ENCODE peak calls at places on chromosomes 2 and 18, in four cellular contexts. One of them, this sample, is unnamed.

GRCh38 chr2:43593241-43593640 is 2.6 kb downstream of the THADA start:
- DNase-seq in astrocyte of the cerebellum: no peak
- DNase-seq in right atrium auricular region: no peak
- DNase-seq in right lobe of liver: no peak
- DNase-seq in this sample: no peak

GRCh38 chr2:188475945-188476344 is 184.3 kb downstream of the GULP1 start:
- DNase-seq in astrocyte of the cerebellum: peak; percentile 49
- DNase-seq in right lobe of liver: no peak
- DNase-seq in right atrium auricular region: no peak
- DNase-seq in this sample: no peak

GRCh38 chr2:180359522-180360282 is 352.6 kb upstream of the CWC22 start:
- DNase-seq in right atrium auricular region: no peak
- DNase-seq in astrocyte of the cerebellum: no peak
- DNase-seq in right lobe of liver: no peak
- DNase-seq in this sample: no peak

GRCh38 chr2:235300368-235301201 is 193.3 kb upstream of the AGAP1 start:
- DNase-seq in right lobe of liver: no peak
- DNase-seq in astrocyte of the cerebellum: peak; percentile 90
- DNase-seq in right atrium auricular region: no peak
- DNase-seq in this sample: no peak

GRCh38 chr2:221753401-221753800 is 181.3 kb upstream of the EPHA4 start:
- DNase-seq in right atrium auricular region: no peak
- DNase-seq in astrocyte of the cerebellum: no peak
- DNase-seq in right lobe of liver: no peak
- DNase-seq in this sample: no peak

GRCh38 chr2:238517209-238517608 is 90.5 kb downstream of the ASB1 start:
- DNase-seq in right lobe of liver: no peak
- DNase-seq in right atrium auricular region: no peak
- DNase-seq in astrocyte of the cerebellum: no peak
- DNase-seq in this sample: no peak

GRCh38 chr18:58337688-58338087 is 291.2 kb downstream of the ALPK2 start:
- DNase-seq in astrocyte of the cerebellum: no peak
- DNase-seq in right atrium auricular region: no peak
- DNase-seq in right lobe of liver: no peak
- DNase-seq in this sample: no peak

GRCh38 chr2:178268435-178268834 is 74.1 kb downstream of the OSBPL6 start:
- DNase-seq in right lobe of liver: no peak
- DNase-seq in astrocyte of the cerebellum: no peak
- DNase-seq in right atrium auricular region: no peak
- DNase-seq in this sample: no peak

GRCh38 chr18:49813071-49813320 is 337 bp downstream of the ACAA2 start:
- DNase-seq in right atrium auricular region: peak; percentile 64
- DNase-seq in astrocyte of the cerebellum: no peak
- DNase-seq in right lobe of liver: peak; percentile 52
- DNase-seq in this sample: no peak

GRCh38 chr2:72276356-72276755 is 128.7 kb upstream of the CYP26B1 start:
- DNase-seq in right lobe of liver: no peak
- DNase-seq in astrocyte of the cerebellum: no peak
- DNase-seq in right atrium auricular region: no peak
- DNase-seq in this sample: no peak

GRCh38 chr18:10205136-10205535 is 249.3 kb upstream of the APCDD1 start:
- DNase-seq in right atrium auricular region: no peak
- DNase-seq in right lobe of liver: no peak
- DNase-seq in astrocyte of the cerebellum: no peak
- DNase-seq in this sample: no peak

GRCh38 chr2:100390001-100390940 is 27.2 kb downstream of the CHST10 start:
- DNase-seq in astrocyte of the cerebellum: no peak
- DNase-seq in right lobe of liver: no peak
- DNase-seq in right atrium auricular region: peak; percentile 46
- DNase-seq in this sample: peak; percentile 58

GRCh38 chr2:226799976-226800940 is 638 bp upstream of the IRS1 start:
- DNase-seq in astrocyte of the cerebellum: no peak
- DNase-seq in right lobe of liver: peak; percentile 34
- DNase-seq in right atrium auricular region: peak; percentile 64
- DNase-seq in this sample: no peak

GRCh38 chr2:108805782-108806181 is 19.2 kb downstream of the CCDC138 start:
- DNase-seq in right atrium auricular region: no peak
- DNase-seq in right lobe of liver: no peak
- DNase-seq in astrocyte of the cerebellum: no peak
- DNase-seq in this sample: no peak
- H3K4me3 ChIP-seq in right atrium auricular region: no peak overlapping the region
- H3K4me3 ChIP-seq in right lobe of liver: peak overlapping the region; percentile 18
- H3K4me3 ChIP-seq in astrocyte of the cerebellum: no peak overlapping the region
- H3K4me3 ChIP-seq in this sample: no peak overlapping the region

GRCh38 chr18:3062798-3063563 is 50.0 kb upstream of the LPIN2 start:
- DNase-seq in right atrium auricular region: peak; percentile 67
- DNase-seq in right lobe of liver: peak; percentile 79
- DNase-seq in astrocyte of the cerebellum: no peak
- DNase-seq in this sample: no peak

GRCh38 chr18:3059272-3059671 is 46.3 kb upstream of the LPIN2 start:
- DNase-seq in right atrium auricular region: no peak
- DNase-seq in astrocyte of the cerebellum: no peak
- DNase-seq in right lobe of liver: no peak
- DNase-seq in this sample: no peak

GRCh38 chr18:3060667-3061580 is 48.0 kb upstream of the LPIN2 start:
- DNase-seq in right lobe of liver: no peak
- DNase-seq in right atrium auricular region: no peak
- DNase-seq in astrocyte of the cerebellum: no peak
- DNase-seq in this sample: no peak

GRCh38 chr18:3058328-3059191 is 45.6 kb upstream of the LPIN2 start:
- DNase-seq in astrocyte of the cerebellum: no peak
- DNase-seq in right lobe of liver: no peak
- DNase-seq in right atrium auricular region: peak; percentile 36
- DNase-seq in this sample: no peak

GRCh38 chr18:3061581-3062416 is 48.9 kb upstream of the LPIN2 start:
- DNase-seq in right lobe of liver: no peak
- DNase-seq in right atrium auricular region: no peak
- DNase-seq in astrocyte of the cerebellum: no peak
- DNase-seq in this sample: no peak
- H3K4me3 ChIP-seq in right lobe of liver: no peak overlapping the region
- H3K4me3 ChIP-seq in right atrium auricular region: no peak overlapping the region
- H3K4me3 ChIP-seq in astrocyte of the cerebellum: no peak overlapping the region
- H3K4me3 ChIP-seq in this sample: no peak overlapping the region

GRCh38 chr2:215899111-215900074 is 114.0 kb downstream of the MREG start:
- DNase-seq in right lobe of liver: no peak
- DNase-seq in right atrium auricular region: no peak
- DNase-seq in astrocyte of the cerebellum: peak; percentile 62
- DNase-seq in this sample: no peak
- H3K4me3 ChIP-seq in right lobe of liver: no peak overlapping the region
- H3K4me3 ChIP-seq in right atrium auricular region: no peak overlapping the region
- H3K4me3 ChIP-seq in astrocyte of the cerebellum: no peak overlapping the region
- H3K4me3 ChIP-seq in this sample: no peak overlapping the region

GRCh38 chr2:134232868-134233732 is 20.8 kb upstream of the MGAT5 start:
- DNase-seq in right atrium auricular region: no peak
- DNase-seq in astrocyte of the cerebellum: no peak
- DNase-seq in right lobe of liver: no peak
- DNase-seq in this sample: no peak
- H3K4me3 ChIP-seq in right atrium auricular region: no peak overlapping the region
- H3K4me3 ChIP-seq in astrocyte of the cerebellum: no peak overlapping the region
- H3K4me3 ChIP-seq in right lobe of liver: no peak overlapping the region
- H3K4me3 ChIP-seq in this sample: no peak overlapping the region

GRCh38 chr2:98726735-98727368 is 4.1 kb downstream of the MGAT4A start:
- DNase-seq in right lobe of liver: no peak
- DNase-seq in right atrium auricular region: no peak
- DNase-seq in astrocyte of the cerebellum: no peak
- DNase-seq in this sample: no peak

GRCh38 chr2:98726172-98726725 is 4.7 kb downstream of the MGAT4A start:
- DNase-seq in right atrium auricular region: no peak
- DNase-seq in astrocyte of the cerebellum: no peak
- DNase-seq in right lobe of liver: no peak
- DNase-seq in this sample: no peak

GRCh38 chr2:98727369-98727749 is 3.6 kb downstream of the MGAT4A start:
- DNase-seq in right lobe of liver: no peak
- DNase-seq in right atrium auricular region: no peak
- DNase-seq in astrocyte of the cerebellum: no peak
- DNase-seq in this sample: no peak

GRCh38 chr2:98729652-98730051 is 1.3 kb downstream of the MGAT4A start:
- DNase-seq in astrocyte of the cerebellum: no peak
- DNase-seq in right atrium auricular region: no peak
- DNase-seq in right lobe of liver: no peak
- DNase-seq in this sample: no peak

GRCh38 chr2:98727758-98728718 is 2.9 kb downstream of the MGAT4A start:
- DNase-seq in right lobe of liver: no peak
- DNase-seq in right atrium auricular region: no peak
- DNase-seq in astrocyte of the cerebellum: no peak
- DNase-seq in this sample: no peak
- H3K4me3 ChIP-seq in right lobe of liver: no peak overlapping the region
- H3K4me3 ChIP-seq in right atrium auricular region: no peak overlapping the region
- H3K4me3 ChIP-seq in astrocyte of the cerebellum: no peak overlapping the region
- H3K4me3 ChIP-seq in this sample: no peak overlapping the region

GRCh38 chr2:112156152-112156986 is 18.2 kb downstream of the FBLN7 start:
- DNase-seq in right lobe of liver: no peak
- DNase-seq in astrocyte of the cerebellum: peak; percentile 62
- DNase-seq in right atrium auricular region: no peak
- DNase-seq in this sample: peak; percentile 49

GRCh38 chr2:112154246-112155110 is 16.3 kb downstream of the FBLN7 start:
- DNase-seq in right lobe of liver: no peak
- DNase-seq in astrocyte of the cerebellum: no peak
- DNase-seq in right atrium auricular region: no peak
- DNase-seq in this sample: peak; percentile 70

GRCh38 chr2:112153501-112153900 is 15.3 kb downstream of the FBLN7 start:
- DNase-seq in astrocyte of the cerebellum: no peak
- DNase-seq in right lobe of liver: no peak
- DNase-seq in right atrium auricular region: no peak
- DNase-seq in this sample: no peak

GRCh38 chr2:112157472-112157871 is 19.3 kb downstream of the FBLN7 start:
- DNase-seq in astrocyte of the cerebellum: no peak
- DNase-seq in right atrium auricular region: no peak
- DNase-seq in right lobe of liver: no peak
- DNase-seq in this sample: no peak

GRCh38 chr2:112155331-112156151 is 17.4 kb downstream of the FBLN7 start:
- DNase-seq in right atrium auricular region: no peak
- DNase-seq in astrocyte of the cerebellum: no peak
- DNase-seq in right lobe of liver: peak; percentile 34
- DNase-seq in this sample: no peak
- H3K4me3 ChIP-seq in right atrium auricular region: no peak overlapping the region
- H3K4me3 ChIP-seq in astrocyte of the cerebellum: no peak overlapping the region
- H3K4me3 ChIP-seq in right lobe of liver: no peak overlapping the region
- H3K4me3 ChIP-seq in this sample: no peak overlapping the region

This sample was measured in vagina.